ENCODE peak calls at places on chromosomes 13 and 19, in ten cellular contexts. N, B, E, Q, T, P, J, F, G and X are unnamed samples.

GRCh38 chr13:107901996-107902562 is 313.3 kb downstream of the LIG4 start:
- DNase-seq in G (no peak), J (no peak), N (no peak), P (no peak), E (no peak), Q (no peak), B (no peak), F (no peak), T (no peak), X (no peak)

GRCh38 chr13:57740719-57741118 is 109.2 kb downstream of the PCDH17 start:
- DNase-seq in J (no peak), Q (no peak), P (no peak), N (no peak), B (no peak), E (no peak), F (no peak), G (no peak), T (no peak), X (no peak)

GRCh38 chr13:112657850-112658445 is 31.9 kb upstream of the ATP11A start:
- DNase-seq in G (peak; percentile 40), T (no peak), N (no peak), Q (no peak), B (peak; percentile 81), J (no peak), E (no peak), P (peak; percentile 56), F (peak; percentile 19), X (no peak)

GRCh38 chr19:30666301-30666803 is 294.2 kb downstream of the ZNF536 start:
- DNase-seq in P (peak; percentile 43), B (peak; percentile 16), F (peak; percentile 72), E (peak; percentile 48), Q (no peak), N (no peak), J (no peak), T (peak; percentile 40), G (no peak), X (peak; percentile 42)

GRCh38 chr13:61094865-61095264 is 320.8 kb downstream of the PCDH20 start:
- DNase-seq in G (no peak), Q (no peak), T (no peak), F (no peak), E (no peak), B (no peak), N (no peak), P (no peak), J (no peak), X (no peak)

GRCh38 chr19:19033176-19033425 is 216 bp downstream of the SUGP2 start:
- DNase-seq in B (no peak), P (no peak), J (no peak), F (no peak), N (no peak), T (no peak), G (no peak), Q (no peak), E (no peak), X (no peak)

GRCh38 chr19:47280183-47280797 is 5.6 kb downstream of the INAFM1 start:
- DNase-seq in E (peak; percentile 76), F (peak; percentile 52), T (peak; percentile 50), P (peak; percentile 36), J (no peak), G (no peak), Q (no peak), N (no peak), B (no peak), X (no peak)

GRCh38 chr13:51607165-51607564 is 22.9 kb downstream of the WDFY2 start:
- DNase-seq in N (no peak), T (no peak), B (no peak), P (no peak), J (peak; percentile 54), Q (no peak), G (no peak), F (no peak), E (no peak), X (no peak)

GRCh38 chr13:93915269-93915809 is 564.1 kb downstream of the DCT start:
- DNase-seq in N (no peak), G (no peak), F (no peak), J (no peak), T (no peak), B (no peak), Q (no peak), E (no peak), P (no peak), X (no peak)

GRCh38 chr13:80458546-80458945 is 117.6 kb upstream of the SPRY2 start:
- DNase-seq in P (no peak), N (no peak), Q (no peak), J (no peak), F (no peak), B (no peak), E (no peak), G (no peak), T (no peak), X (no peak)

GRCh38 chr13:99967498-99967883 is 4.1 kb downstream of the ZIC5 start:
- DNase-seq in P (no peak), N (no peak), B (no peak), J (no peak), Q (no peak), T (no peak), E (no peak), F (no peak), G (no peak), X (no peak)

GRCh38 chr13:113472355-113473025 is 18.0 kb downstream of the DCUN1D2 start:
- DNase-seq in P (no peak), T (no peak), B (no peak), G (no peak), Q (no peak), F (no peak), J (no peak), N (no peak), E (no peak), X (no peak)

GRCh38 chr19:38830039-38830733 is 1.4 kb downstream of the ECH1 start:
- DNase-seq in B (no peak), N (no peak), T (no peak), E (no peak), F (no peak), G (no peak), Q (no peak), P (no peak), J (no peak), X (no peak)

GRCh38 chr19:6914321-6914720 is 26.9 kb downstream of the ADGRE1 start:
- DNase-seq in J (no peak), P (no peak), N (no peak), G (no peak), Q (no peak), T (no peak), F (no peak), B (no peak), E (no peak), X (no peak)

GRCh38 chr13:113106666-113107065 is 1.1 kb downstream of the F7 start:
- DNase-seq in Q (no peak), B (no peak), F (no peak), G (no peak), J (no peak), T (no peak), E (no peak), P (no peak), N (no peak), X (peak; percentile 14)

GRCh38 chr13:33144358-33144784 is 128.1 kb downstream of the KL start:
- DNase-seq in P (no peak), F (no peak), T (no peak), Q (no peak), B (no peak), J (no peak), G (no peak), E (no peak), N (no peak), X (no peak)

GRCh38 chr13:114089751-114090400 is 42.5 kb downstream of the RASA3 start:
- DNase-seq in E (no peak), F (peak; percentile 54), J (no peak), P (no peak), B (no peak), N (no peak), Q (no peak), G (no peak), T (no peak), X (no peak)

DNA sequence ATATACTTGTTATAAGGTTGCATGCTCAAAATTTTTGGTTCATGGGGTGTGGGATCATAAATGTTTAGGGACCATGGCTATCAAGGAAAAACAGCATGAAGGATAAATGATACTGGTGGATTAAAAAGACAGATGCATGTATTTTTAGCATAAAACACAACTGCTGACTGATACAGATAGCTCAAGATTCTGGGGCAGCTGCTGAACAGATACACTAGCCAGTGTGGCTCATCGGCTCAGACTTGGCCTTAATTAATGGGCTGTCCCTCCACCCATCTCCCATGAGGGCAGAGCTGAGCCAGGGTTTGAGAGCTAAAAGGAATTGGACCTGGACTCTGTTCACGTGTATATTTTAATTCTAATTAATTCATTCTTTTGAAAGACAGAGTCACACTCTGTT is 11.5 kb downstream of the ALOX5AP start:
- DNase-seq in N (no peak), E (no peak), G (no peak), Q (no peak), B (no peak), P (no peak), T (no peak), J (no peak), F (no peak), X (no peak)
- H3K4me1 ChIP-seq in N (peaks cover 21% of the 10 kb centered on the region), E (peaks cover 45% of the 10 kb centered on the region), G (no peaks in the 10 kb centered on the region), Q (no peaks in the 10 kb centered on the region), B (peaks cover 27% of the 10 kb centered on the region), P (no peaks in the 10 kb centered on the region), T (peaks cover 38% of the 10 kb centered on the region), J (peaks cover 21% of the 10 kb centered on the region), F (peaks cover 18% of the 10 kb centered on the region), X (peaks cover 49% of the 10 kb centered on the region)

GRCh38 chr19:53659292-53659691 is 27.5 kb downstream of the DPRX start:
- DNase-seq in B (peak; percentile 9), G (peak; percentile 31), T (no peak), J (no peak), Q (no peak), N (no peak), F (peak; percentile 12), P (no peak), E (peak; percentile 72), X (no peak)
- TF ChIP-seq CTCF in B (no peak), G (no peak), T (no peak), J (peak; percentile 28), Q (no peak), N (no peak), F (no peak), P (no peak), E (no peak), X (peak; percentile 23)

GRCh38 chr19:12938054-12938535 is 314 bp upstream of the CALR start:
- DNase-seq in T (peak; percentile 99), Q (peak; percentile 100), G (peak; percentile 100), N (peak; percentile 99), P (peak; percentile 99), J (peak; percentile 100), E (peak; percentile 98), F (peak; percentile 100), B (peak; percentile 99), X (peak; percentile 100)
- H3K4me1 ChIP-seq in T (peaks cover 42% of the 10 kb centered on the region), Q (peaks cover 15% of the 10 kb centered on the region), G (peaks cover 9% of the 10 kb centered on the region), N (peaks cover 15% of the 10 kb centered on the region), P (peaks cover 7% of the 10 kb centered on the region), J (peaks cover 15% of the 10 kb centered on the region), E (peaks cover 22% of the 10 kb centered on the region), F (peaks cover 52% of the 10 kb centered on the region), B (peaks cover 28% of the 10 kb centered on the region), X (peaks cover 23% of the 10 kb centered on the region)

GRCh38 chr13:52903320-52903719 is 54.9 kb upstream of the PCDH8 start:
- DNase-seq in B (no peak), J (no peak), F (no peak), T (no peak), E (no peak), P (no peak), N (no peak), G (no peak), Q (no peak), X (no peak)

DNA sequence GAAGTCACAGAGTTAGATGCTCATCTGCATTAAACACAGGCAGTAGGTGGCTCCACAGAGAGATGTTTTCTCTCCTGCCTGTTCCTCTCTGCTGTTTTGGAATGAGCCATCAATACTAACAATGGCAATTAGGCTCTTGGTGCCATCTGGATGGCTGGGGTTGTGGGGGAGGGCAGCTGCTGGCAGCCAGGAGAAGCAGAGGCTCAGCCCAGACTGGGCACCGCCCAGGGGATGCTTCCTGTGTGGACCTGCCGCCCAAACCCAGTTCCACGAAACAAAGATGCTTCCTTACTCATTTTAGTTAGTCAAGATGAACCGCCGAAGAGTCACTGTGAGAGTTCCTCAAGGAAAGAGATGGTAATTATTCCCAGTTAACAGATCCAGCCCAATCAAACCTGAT is 50.8 kb upstream of the PCDH8 start:
- DNase-seq in G (no peak), T (no peak), P (no peak), B (no peak), J (no peak), N (no peak), F (no peak), E (no peak), Q (no peak), X (no peak)
- TF ChIP-seq CTCF in G (no peak), T (no peak), P (no peak), B (no peak), J (no peak), N (no peak), F (no peak), E (no peak), Q (no peak), X (no peak)